ENCODE peak calls at places on chromosomes 11 and 22, in seven cellular contexts. Z is lower lobe of right lung; V is germinal center; F is HS-5; E is HuH-7.5; Q is anterior cingulate cortex; K is stimulated activated naive CD8-positive, alpha-beta T cell treated with anti-CD3 and anti-CD28 coated beads, Interleukin-15, Interleukin-2, amounts not matched to agents 100 U/mL and 50 U/mL, for 24 hours. S is an unnamed sample.
A peak's percentile ranks its signal among the peaks of the same experiment; 100 is the strongest.

GRCh38 chr11:90919332-90919731 is 696.5 kb upstream of the CHORDC1 start:
- DNase-seq in Z (no peak), V (no peak), F (no peak), E (no peak), Q (no peak), K (no peak), S (no peak)

GRCh38 chr11:62401356-62401755 is 17.5 kb upstream of the SCGB1A1 start:
- DNase-seq in Z (no peak), V (no peak), F (no peak), E (no peak), Q (no peak), K (no peak), S (no peak)

GRCh38 chr11:69339041-69339733 is 45.2 kb downstream of the MYEOV start:
- DNase-seq in Z (no peak), V (no peak), F (no peak), E (no peak), Q (no peak), K (peak; percentile 28), S (no peak)

GRCh38 chr22:22248878-22249277 is 4.3 kb downstream of the VPREB1 start:
- DNase-seq in Z (no peak), V (peak; percentile 20), F (no peak), E (no peak), Q (no peak), K (no peak), S (no peak)

GRCh38 chr11:118247041-118247440 is 5.1 kb downstream of the MPZL3 start:
- DNase-seq in Z (no peak), V (no peak), F (no peak), E (no peak), Q (no peak), K (no peak), S (no peak)

GRCh38 chr11:80593981-80594380 is 1153.2 kb upstream of the TENM4 start:
- DNase-seq in Z (no peak), V (no peak), F (peak; percentile 69), E (no peak), Q (peak; percentile 1), K (no peak), S (no peak)

GRCh38 chr22:28976588-28976987 is 85.0 kb downstream of the C22orf31 start:
- DNase-seq in Z (no peak), V (no peak), F (peak; percentile 53), E (no peak), Q (no peak), K (no peak), S (no peak)

GRCh38 chr11:11230802-11231562 is 122.1 kb downstream of the CSNK2A3 start:
- DNase-seq in Z (no peak), V (peak; percentile 69), F (no peak), E (peak; percentile 25), Q (no peak), K (peak; percentile 32), S (no peak)

GRCh38 chr11:64559351-64560138 is 31.5 kb upstream of the SLC22A12 start:
- DNase-seq in Z (no peak), V (no peak), F (no peak), E (no peak), Q (no peak), K (no peak), S (no peak)

GRCh38 chr11:61347916-61348461 is 13.7 kb downstream of the CYB561A3 start:
- DNase-seq in Z (no peak), V (no peak), F (no peak), E (no peak), Q (no peak), K (no peak), S (peak; percentile 74)

GRCh38 chr11:57144075-57144474 is 37.7 kb upstream of the LRRC55 start:
- DNase-seq in Z (no peak), V (no peak), F (no peak), E (no peak), Q (no peak), K (no peak), S (no peak)

GRCh38 chr11:79263001-79263400 is 177.8 kb downstream of the TENM4 start:
- DNase-seq in Z (no peak), V (no peak), F (no peak), E (no peak), Q (no peak), K (no peak), S (peak; percentile 76)

GRCh38 chr22:21800552-21801303 is 65.1 kb upstream of the YPEL1 start:
- DNase-seq in Z (no peak), V (no peak), F (no peak), E (no peak), Q (no peak), K (no peak), S (no peak)

GRCh38 chr11:16883179-16883578 is 131.0 kb downstream of the PLEKHA7 start:
- DNase-seq in Z (peak; percentile 40), V (no peak), F (no peak), E (no peak), Q (no peak), K (no peak), S (no peak)

GRCh38 chr11:72965672-72966071 is 151.5 kb downstream of the ATG16L2 start:
- DNase-seq in Z (no peak), V (no peak), F (no peak), E (no peak), Q (no peak), K (no peak), S (no peak)

GRCh38 chr11:27673979-27674663 is 26.1 kb downstream of the BDNF start:
- DNase-seq in Z (no peak), V (no peak), F (no peak), E (no peak), Q (no peak), K (no peak), S (no peak)

GRCh38 chr11:129323896-129324522 is 51.6 kb upstream of the BARX2 start:
- DNase-seq in Z (no peak), V (no peak), F (no peak), E (no peak), Q (no peak), K (no peak), S (no peak)

GRCh38 chr11:108592591-108593213 is 866 bp downstream of the EXPH5 start:
- DNase-seq in Z (peak; percentile 58), V (no peak), F (no peak), E (peak; percentile 23), Q (peak; percentile 38), K (peak; percentile 47), S (peak; percentile 66)

S was measured in Right ventricle myocardium inferior.